ENCODE peak calls at places on chromosomes 11 and 22, in seven cellular contexts. X is thoracic aorta, B is tibial artery, C is cardiac fibroblast, Q is right cardiac atrium, E is fibroblast of pulmonary artery, S is brain microvascular endothelial cell. V is an unnamed sample.

GRCh38 chr11:14118047-14118446 is 155.5 kb downstream of the SPON1 start:
- DNase-seq in X (no peak), B (no peak), S (no peak), E (no peak), Q (no peak), C (no peak), V (no peak)

GRCh38 chr22:21047730-21048129 is 2.0 kb downstream of the LRRC74B start:
- DNase-seq in E (no peak), Q (no peak), X (no peak), C (no peak), S (no peak), B (no peak), V (no peak)

GRCh38 chr22:19431641-19432091 is at the start of gene HIRA:
- DNase-seq in E (peak), C (peak), Q (peak), B (peak), X (no peak), S (peak), V (peak)

GRCh38 chr11:35725880-35726279 is 63.3 kb downstream of the TRIM44 start:
- DNase-seq in X (no peak), C (peak), E (peak), S (peak), B (no peak), Q (no peak), V (peak)

GRCh38 chr11:27497284-27497866 is 9.2 kb downstream of the LIN7C start:
- DNase-seq in S (no peak), C (peak), B (no peak), E (peak), X (no peak), Q (no peak), V (no peak)

GRCh38 chr11:46298699-46299424 is 21.4 kb downstream of the CREB3L1 start:
- DNase-seq in S (peak), X (no peak), Q (no peak), E (peak), B (no peak), C (peak), V (no peak)

GRCh38 chr11:104691129-104691528 is 207.1 kb downstream of the CASP12 start:
- DNase-seq in E (no peak), X (no peak), S (no peak), C (peak), Q (no peak), B (no peak), V (no peak)

GRCh38 chr11:11252403-11252802 is 100.6 kb downstream of the CSNK2A3 start:
- DNase-seq in E (no peak), B (no peak), C (no peak), X (no peak), Q (no peak), S (no peak), V (no peak)

GRCh38 chr11:36375348-36376314 is 79.5 kb downstream of the PRR5L start:
- DNase-seq in X (no peak), E (no peak), B (no peak), C (no peak), Q (no peak), S (no peak), V (no peak)

GRCh38 chr11:18769802-18770456 is 21.7 kb downstream of the PTPN5 start:
- DNase-seq in E (no peak), S (no peak), C (no peak), X (no peak), Q (no peak), B (no peak), V (no peak)

GRCh38 chr11:20127671-20128527 is 32.4 kb downstream of the DBX1 start:
- DNase-seq in X (no peak), C (peak), E (peak), B (peak), Q (peak), S (peak), V (peak)

GRCh38 chr11:117944554-117944953 is 15.4 kb upstream of the TMPRSS13 start:
- DNase-seq in X (no peak), C (no peak), B (no peak), Q (no peak), S (no peak), E (no peak), V (no peak)

GRCh38 chr11:18479063-18479462 is 23.4 kb downstream of the LDHAL6A start:
- DNase-seq in Q (no peak), B (no peak), S (no peak), X (no peak), E (no peak), C (no peak), V (no peak)

GRCh38 chr11:12529041-12529440 is 145.2 kb upstream of the TEAD1 start:
- DNase-seq in B (no peak), C (no peak), S (no peak), E (no peak), Q (no peak), X (no peak), V (no peak)

GRCh38 chr11:63017306-63017974 is 1.8 kb upstream of the SLC22A8 start:
- DNase-seq in Q (no peak), S (peak), X (no peak), E (no peak), B (no peak), C (no peak), V (peak)

GRCh38 chr11:7513210-7514098 is at the start of gene PPFIBP2:
- DNase-seq in C (peak), S (peak), Q (peak), E (peak), X (peak), B (peak), V (peak)

GRCh38 chr11:124075841-124076571 is 34.9 kb upstream of the OR10G7 start:
- DNase-seq in S (no peak), E (no peak), B (no peak), C (no peak), X (no peak), Q (peak), V (no peak)

GRCh38 chr22:39170825-39171622 is 18.5 kb upstream of the CBX7 start:
- DNase-seq in C (peak), B (peak), X (no peak), E (peak), S (peak), Q (peak), V (peak)

GRCh38 chr11:120969993-120970392 is 53.9 kb upstream of the TBCEL start:
- DNase-seq in E (no peak), X (no peak), S (peak), Q (no peak), C (no peak), B (no peak), V (no peak)

GRCh38 chr11:95764267-95764898 is 25.2 kb downstream of the FAM76B start:
- DNase-seq in X (no peak), Q (no peak), C (peak), B (no peak), E (peak), S (no peak), V (no peak)

GRCh38 chr11:94740975-94741707 is 27.0 kb upstream of the AMOTL1 start:
- DNase-seq in S (peak), B (peak), E (peak), C (peak), Q (peak), X (no peak), V (no peak)

GRCh38 chr11:119676461-119677020 is 52.5 kb downstream of the NECTIN1 start:
- DNase-seq in S (peak), B (no peak), E (peak), C (peak), Q (no peak), X (no peak), V (no peak)

GRCh38 chr11:117328414-117329010 is 858 bp downstream of the CEP164 start:
- DNase-seq in Q (no peak), E (peak), C (peak), B (no peak), S (peak), X (peak), V (no peak)

GRCh38 chr22:17368727-17369552 is at the start of gene CECR2:
- DNase-seq in C (peak), Q (peak), E (peak), S (no peak), B (no peak), X (no peak), V (no peak)

GRCh38 chr22:17371446-17371845 is 2.2 kb downstream of the CECR2 start:
- DNase-seq in X (no peak), E (no peak), S (no peak), C (no peak), B (no peak), Q (no peak), V (no peak)

GRCh38 chr22:17370036-17370765 is 941 bp downstream of the CECR2 start:
- DNase-seq in S (no peak), Q (peak), B (no peak), E (no peak), C (peak), X (no peak), V (no peak)

GRCh38 chr22:17369553-17370035 is 334 bp downstream of the CECR2 start:
- DNase-seq in S (no peak), B (no peak), Q (peak), E (peak), X (no peak), C (peak), V (peak)

GRCh38 chr22:17370766-17371181 is 1.5 kb downstream of the CECR2 start:
- DNase-seq in Q (no peak), X (no peak), S (no peak), B (no peak), C (peak), E (no peak), V (no peak)
- H3K4me3 ChIP-seq in Q (peak), X (peak), S (no peak), B (peak), C (peak), E (peak), V (peak)

DNA sequence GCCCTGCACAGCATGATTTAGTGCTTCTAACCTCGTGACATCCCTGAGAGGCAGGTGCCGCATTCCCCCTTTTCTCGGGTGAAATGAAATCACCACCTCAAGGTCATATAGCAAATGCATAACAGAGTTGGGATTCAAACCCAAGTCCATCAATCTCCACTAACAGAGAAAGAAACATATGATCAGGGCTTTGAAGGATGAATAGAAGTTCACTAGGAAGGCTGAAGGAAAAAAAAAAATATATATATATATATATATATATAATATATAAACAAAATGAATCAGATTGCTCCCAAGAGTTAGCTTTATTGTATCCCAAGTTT is 12.1 kb upstream of the ARHGEF17 start:
- DNase-seq in Q (no peak), C (no peak), E (no peak), B (no peak), X (no peak), S (no peak), V (no peak)
- H3K4me3 ChIP-seq in Q (no peak), C (no peak), E (no peak), B (no peak), X (no peak), S (no peak), V (no peak)

GRCh38 chr11:44305149-44305642 is 4.7 kb downstream of the ALX4 start:
- DNase-seq in S (no peak), Q (no peak), B (no peak), X (no peak), E (no peak), C (no peak), V (no peak)

GRCh38 chr11:44303401-44303938 is 6.5 kb downstream of the ALX4 start:
- DNase-seq in S (no peak), E (no peak), Q (no peak), B (no peak), C (no peak), X (no peak), V (no peak)

GRCh38 chr11:44305643-44306468 is 4.1 kb downstream of the ALX4 start:
- DNase-seq in E (no peak), S (peak), X (no peak), Q (no peak), B (no peak), C (no peak), V (no peak)

GRCh38 chr11:44306469-44307244 is 3.3 kb downstream of the ALX4 start:
- DNase-seq in S (no peak), B (no peak), C (no peak), E (no peak), Q (no peak), X (no peak), V (no peak)

GRCh38 chr11:44304091-44305084 is 5.6 kb downstream of the ALX4 start:
- DNase-seq in S (peak), Q (no peak), E (no peak), B (no peak), C (no peak), X (no peak), V (no peak)
- H3K4me3 ChIP-seq in S (no peak), Q (peak), E (no peak), B (no peak), C (peak), X (peak), V (no peak)

GRCh38 chr22:35726398-35726797 is 8.7 kb downstream of the APOL5 start:
- DNase-seq in X (no peak), Q (no peak), C (no peak), E (no peak), B (no peak), S (no peak), V (no peak)

GRCh38 chr22:35726933-35727332 is 9.3 kb downstream of the APOL5 start:
- DNase-seq in Q (no peak), X (no peak), E (no peak), S (no peak), B (no peak), C (no peak), V (no peak)

GRCh38 chr22:35728639-35729308 is 11.1 kb downstream of the APOL5 start:
- DNase-seq in S (no peak), B (no peak), E (no peak), Q (no peak), X (no peak), C (no peak), V (no peak)

GRCh38 chr22:35729309-35729698 is 11.6 kb downstream of the APOL5 start:
- DNase-seq in E (no peak), B (no peak), C (no peak), X (no peak), S (no peak), Q (no peak), V (no peak)

DNA sequence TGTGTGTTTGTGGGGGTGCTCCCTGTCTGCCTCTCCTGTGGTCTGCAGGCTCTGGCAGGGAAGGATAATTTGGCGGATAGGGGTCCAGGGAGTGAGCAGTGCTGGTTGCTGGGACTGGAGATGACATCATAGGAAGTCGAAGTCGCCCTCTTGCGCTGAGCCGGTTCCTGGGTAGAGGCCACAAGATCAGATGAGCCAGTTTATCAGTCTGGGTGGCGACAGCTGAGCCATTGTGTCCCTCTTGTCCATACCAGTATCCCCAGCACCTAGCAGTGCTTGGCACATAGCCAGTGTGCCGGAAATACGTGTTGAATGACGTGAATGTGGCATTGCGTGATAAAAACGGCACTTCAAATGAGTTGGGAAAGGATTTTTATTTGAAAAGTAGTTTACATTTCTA is 9.8 kb downstream of the APOL5 start:
- DNase-seq in B (no peak), Q (no peak), E (peak), S (no peak), X (no peak), C (peak), V (no peak)
- H3K4me3 ChIP-seq in B (no peak), Q (no peak), E (no peak), S (no peak), X (no peak), C (no peak), V (no peak)

GRCh38 chr22:23177197-23177596 is 3.1 kb upstream of the BCR start:
- DNase-seq in E (no peak), X (no peak), B (no peak), S (no peak), C (no peak), Q (no peak), V (no peak)

GRCh38 chr22:23179381-23180294 is 671 bp upstream of the BCR start:
- DNase-seq in Q (peak), B (peak), C (peak), X (peak), E (no peak), S (no peak), V (no peak)

GRCh38 chr22:23178512-23179254 is 1.6 kb upstream of the BCR start:
- DNase-seq in B (peak), C (peak), S (peak), E (peak), Q (peak), X (no peak), V (peak)

GRCh38 chr22:23176645-23177027 is 3.7 kb upstream of the BCR start:
- DNase-seq in C (no peak), S (no peak), E (no peak), Q (no peak), X (no peak), B (no peak), V (no peak)

GRCh38 chr22:23175817-23176644 is 4.3 kb upstream of the BCR start:
- DNase-seq in C (no peak), X (no peak), Q (no peak), E (no peak), B (no peak), S (no peak), V (no peak)
- H3K4me3 ChIP-seq in C (no peak), X (no peak), Q (no peak), E (no peak), B (no peak), S (no peak), V (no peak)

DNA sequence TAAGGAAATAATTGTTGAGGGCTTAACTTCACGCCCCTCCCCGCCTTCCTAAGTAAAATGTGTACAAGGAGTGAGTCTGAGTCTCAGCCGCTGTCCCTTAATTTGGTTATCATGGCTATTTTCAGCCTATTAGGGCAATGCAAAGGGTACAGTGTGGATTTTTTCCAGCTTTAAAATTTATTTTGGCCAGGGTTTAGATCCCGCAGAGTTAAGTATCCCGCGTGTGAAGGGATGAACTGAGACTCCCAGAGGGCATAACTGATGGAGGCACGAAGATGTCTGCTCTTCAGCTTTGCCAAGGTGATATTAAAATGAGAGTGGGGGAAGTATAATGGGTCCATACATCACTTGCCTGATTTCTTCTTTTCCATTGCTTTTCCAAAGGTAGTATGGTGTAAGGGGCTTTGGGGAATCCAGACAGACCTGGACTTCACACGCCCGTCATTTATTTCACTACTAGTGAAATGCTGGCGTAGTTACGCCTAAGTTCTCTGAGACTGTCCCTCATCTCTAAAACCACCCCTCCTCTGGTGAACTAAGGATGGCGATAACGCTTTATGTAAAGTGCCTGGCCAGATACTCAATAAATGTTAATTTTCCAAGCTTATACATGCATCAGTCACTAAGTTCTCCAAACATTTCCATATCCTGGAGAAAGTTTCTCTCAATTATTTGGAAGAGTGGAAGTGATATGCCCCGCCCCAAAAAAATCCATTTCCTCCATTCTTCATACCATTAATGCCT is 916 bp upstream of the FBXO3 start:
- DNase-seq in Q (no peak), B (no peak), X (no peak), S (no peak), C (no peak), E (no peak), V (no peak)
- H3K4me3 ChIP-seq in Q (peak), B (peak), X (peak), S (peak), C (peak), E (peak), V (peak)

GRCh38 chr22:23144432-23144831 is 845 bp upstream of the RAB36 start:
- DNase-seq in X (no peak), C (no peak), S (no peak), E (no peak), Q (peak), B (no peak), V (no peak)
- H3K4me3 ChIP-seq in X (peak), C (no peak), S (no peak), E (no peak), Q (no peak), B (peak), V (no peak)

DNA sequence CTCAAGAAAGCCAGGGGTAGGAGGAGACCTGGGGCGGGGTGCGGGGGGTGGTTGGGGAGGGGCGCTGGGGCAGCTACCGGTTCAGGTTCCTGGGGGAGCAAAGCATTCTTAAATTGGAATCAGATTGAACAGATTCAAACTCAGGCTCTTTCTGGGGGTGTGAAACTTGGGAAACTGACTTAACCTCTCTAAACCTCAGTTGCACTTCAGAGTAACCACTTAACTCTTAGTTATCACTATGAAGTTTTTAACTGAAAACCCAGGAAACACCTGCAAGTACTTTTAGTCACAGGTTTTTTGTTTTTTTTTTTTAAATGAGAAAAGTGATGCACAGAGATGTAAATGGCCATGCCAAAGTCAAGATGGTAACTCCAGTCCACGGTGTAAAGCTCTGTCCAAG is 72.0 kb downstream of the RCN1 start:
- DNase-seq in Q (no peak), E (no peak), B (no peak), C (no peak), X (no peak), S (no peak), V (no peak)
- H3K4me3 ChIP-seq in Q (no peak), E (no peak), B (no peak), C (no peak), X (no peak), S (no peak), V (no peak)

DNA sequence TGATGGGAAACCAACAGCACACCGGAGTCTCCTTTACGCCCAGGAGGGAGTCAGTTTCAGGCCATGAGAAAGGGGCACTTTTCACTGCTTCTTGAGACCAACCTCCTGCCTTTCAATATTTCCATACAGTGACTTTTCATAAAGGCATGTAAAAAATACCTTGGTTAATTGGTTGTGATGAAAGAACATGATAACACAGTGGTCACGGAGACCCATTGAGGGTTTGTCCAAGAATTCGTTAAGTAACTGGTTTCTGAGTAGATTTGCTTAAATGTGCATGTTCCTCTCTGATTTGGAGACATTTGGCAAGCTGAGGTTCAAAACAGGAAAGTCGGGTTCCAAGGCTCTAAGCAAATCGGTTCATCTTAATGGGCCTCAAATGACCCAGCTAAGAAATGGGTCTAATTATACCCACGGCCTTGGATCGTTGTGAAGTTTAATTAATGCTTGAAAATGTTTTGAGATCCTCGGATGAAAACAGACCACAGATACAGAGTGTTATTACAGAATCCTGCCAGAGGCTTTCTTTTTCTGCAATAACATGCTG is 36.9 kb upstream of the CCND1 start:
- DNase-seq in E (no peak), X (no peak), S (no peak), C (no peak), Q (no peak), B (no peak), V (no peak)
- H3K4me3 ChIP-seq in E (no peak), X (no peak), S (no peak), C (no peak), Q (no peak), B (no peak), V (no peak)

GRCh38 chr22:27298387-27299141 is 503.0 kb downstream of the MN1 start:
- DNase-seq in Q (no peak), C (no peak), E (no peak), S (no peak), B (no peak), X (no peak), V (no peak)
- H3K4me3 ChIP-seq in Q (no peak), C (peak), E (no peak), S (peak), B (no peak), X (no peak), V (no peak)